ENCODE peak calls at places on chromosomes 6 and 20, in ten cellular contexts. X is heart left ventricle; C is foreskin fibroblast; B is AG09309; S is testis; N is CD8-positive, alpha-beta T cell; V is tibial artery; F is astrocyte of the spinal cord; O is GM12865; G is A549. M is an unnamed sample.

GRCh38 chr20:60262967-60263603 is 304.9 kb downstream of the CDH26 start:
- DNase-seq in X (no peak), C (peak), B (no peak), S (peak), N (peak), V (no peak), F (no peak), O (peak), G (peak), M (peak)

GRCh38 chr6:140809694-140810101 is 1323.0 kb upstream of the GJE1 start:
- DNase-seq in X (no peak), C (no peak), B (no peak), S (no peak), N (no peak), V (no peak), F (peak), O (peak), G (no peak), M (peak)

GRCh38 chr20:62749851-62750445 is 41.3 kb downstream of the NTSR1 start:
- DNase-seq in X (no peak), C (no peak), B (no peak), S (no peak), N (no peak), V (no peak), F (no peak), O (no peak), G (no peak), M (no peak)

GRCh38 chr20:56032251-56032650 is 26.9 kb upstream of the CBLN4 start:
- DNase-seq in X (no peak), C (peak), B (no peak), S (no peak), N (no peak), V (no peak), F (peak), O (no peak), G (peak), M (peak)

GRCh38 chr20:38173237-38174156 is 8.4 kb upstream of the TGM2 start:
- DNase-seq in X (no peak), C (peak), B (peak), S (no peak), N (no peak), V (peak), F (peak), O (no peak), G (peak), M (peak)

GRCh38 chr20:3745686-3746173 is 13.2 kb downstream of the HSPA12B start:
- DNase-seq in X (no peak), C (no peak), B (no peak), S (no peak), N (no peak), V (no peak), F (no peak), O (no peak), G (no peak), M (no peak)

GRCh38 chr6:162845972-162846371 is 118.2 kb downstream of the PACRG start:
- DNase-seq in X (no peak), C (no peak), B (no peak), S (no peak), N (no peak), V (no peak), F (no peak), O (no peak), G (no peak), M (no peak)

GRCh38 chr6:138957903-138958302 is 30.1 kb downstream of the REPS1 start:
- DNase-seq in X (no peak), C (no peak), B (no peak), S (no peak), N (no peak), V (no peak), F (no peak), O (no peak), G (no peak), M (no peak)

GRCh38 chr6:8383584-8383983 is 51.8 kb downstream of the SLC35B3 start:
- DNase-seq in X (no peak), C (no peak), B (no peak), S (no peak), N (no peak), V (no peak), F (no peak), O (no peak), G (no peak), M (no peak)

GRCh38 chr6:16438677-16439615 is 200.6 kb downstream of the GMPR start:
- DNase-seq in X (no peak), C (peak), B (no peak), S (no peak), N (no peak), V (no peak), F (peak), O (peak), G (peak), M (peak)

GRCh38 chr6:53044071-53044470 is 21.1 kb upstream of the FBXO9 start:
- DNase-seq in X (no peak), C (peak), B (no peak), S (no peak), N (no peak), V (no peak), F (peak), O (no peak), G (no peak), M (peak)
- H3K4me3 ChIP-seq in X (no peak), C (no peak), B (no peak), S (no peak), N (no peak), V (no peak), F (no peak), O (no peak), G (no peak), M (no peak)

GRCh38 chr6:11413728-11414127 is 123.8 kb upstream of the TMEM170B start:
- DNase-seq in X (no peak), C (peak), B (no peak), S (no peak), N (no peak), V (no peak), F (peak), O (no peak), G (no peak), M (peak)

GRCh38 chr6:11414564-11414963 is 123.0 kb upstream of the TMEM170B start:
- DNase-seq in X (no peak), C (no peak), B (no peak), S (no peak), N (no peak), V (no peak), F (no peak), O (peak), G (peak), M (peak)

GRCh38 chr6:11419763-11420453 is 117.6 kb upstream of the TMEM170B start:
- DNase-seq in X (no peak), C (no peak), B (no peak), S (no peak), N (no peak), V (no peak), F (no peak), O (no peak), G (no peak), M (no peak)

GRCh38 chr6:11418290-11418905 is 119.2 kb upstream of the TMEM170B start:
- DNase-seq in X (no peak), C (no peak), B (no peak), S (no peak), N (no peak), V (no peak), F (no peak), O (no peak), G (no peak), M (no peak)

GRCh38 chr6:11416936-11417576 is 120.5 kb upstream of the TMEM170B start:
- DNase-seq in X (no peak), C (no peak), B (no peak), S (no peak), N (no peak), V (no peak), F (no peak), O (no peak), G (no peak), M (no peak)
- TF ChIP-seq CTCF in X (no peak), C (no peak), B (no peak), S (no peak), N (no peak), V (no peak), F (no peak), O (no peak), G (no peak), M (no peak)

GRCh38 chr6:6856538-6857523 is 250.9 kb upstream of the RREB1 start:
- DNase-seq in X (peak), C (peak), B (no peak), S (peak), N (no peak), V (no peak), F (no peak), O (peak), G (peak), M (peak)
- H3K4me3 ChIP-seq in X (peak), C (no peak), B (no peak), S (no peak), N (no peak), V (no peak), F (no peak), O (peak), G (no peak), M (no peak)

GRCh38 chr20:10961651-10962288 is 288.0 kb upstream of the JAG1 start:
- DNase-seq in X (no peak), C (peak), B (no peak), S (no peak), N (no peak), V (no peak), F (peak), O (no peak), G (peak), M (no peak)

GRCh38 chr20:10954137-10954840 is 280.5 kb upstream of the JAG1 start:
- DNase-seq in X (no peak), C (peak), B (no peak), S (no peak), N (no peak), V (no peak), F (peak), O (no peak), G (peak), M (no peak)

GRCh38 chr20:10960416-10960815 is 286.6 kb upstream of the JAG1 start:
- DNase-seq in X (no peak), C (no peak), B (no peak), S (no peak), N (no peak), V (no peak), F (no peak), O (no peak), G (no peak), M (no peak)

GRCh38 chr20:10955166-10955565 is 281.4 kb upstream of the JAG1 start:
- DNase-seq in X (no peak), C (no peak), B (no peak), S (no peak), N (no peak), V (no peak), F (peak), O (no peak), G (no peak), M (no peak)

DNA sequence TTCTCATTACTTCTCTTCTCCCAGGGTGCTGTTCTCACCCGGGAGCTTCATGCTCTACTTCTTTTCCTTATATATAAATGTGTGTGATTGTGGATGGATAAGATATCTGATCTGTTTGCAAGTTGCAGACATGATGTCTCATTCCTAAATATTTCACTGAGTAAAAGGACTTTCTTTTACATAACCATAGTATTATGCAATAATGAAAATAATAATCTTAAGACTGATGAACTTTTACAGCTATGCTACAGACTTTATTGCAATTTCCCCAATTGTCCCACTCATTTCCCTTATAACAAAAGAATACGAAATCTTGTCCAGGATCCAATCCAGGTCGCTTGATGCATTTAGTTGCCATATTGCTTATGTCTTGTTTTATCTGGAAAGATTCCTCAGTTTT is 284.5 kb upstream of the JAG1 start:
- DNase-seq in X (no peak), C (no peak), B (no peak), S (no peak), N (no peak), V (no peak), F (no peak), O (no peak), G (no peak), M (no peak)
- TF ChIP-seq CTCF in X (no peak), C (no peak), B (no peak), S (no peak), N (no peak), V (no peak), F (no peak), O (no peak), G (no peak), M (no peak)

GRCh38 chr6:26324295-26324727 is 40.7 kb upstream of the BTN3A2 start:
- DNase-seq in X (no peak), C (no peak), B (no peak), S (no peak), N (no peak), V (no peak), F (no peak), O (no peak), G (no peak), M (no peak)

GRCh38 chr6:26321005-26321404 is 44.0 kb upstream of the BTN3A2 start:
- DNase-seq in X (no peak), C (peak), B (no peak), S (no peak), N (no peak), V (no peak), F (no peak), O (no peak), G (no peak), M (no peak)

GRCh38 chr6:26327450-26328264 is 37.3 kb upstream of the BTN3A2 start:
- DNase-seq in X (no peak), C (peak), B (no peak), S (peak), N (peak), V (no peak), F (peak), O (peak), G (peak), M (peak)

GRCh38 chr6:26322645-26323482 is 42.1 kb upstream of the BTN3A2 start:
- DNase-seq in X (no peak), C (peak), B (peak), S (peak), N (no peak), V (no peak), F (peak), O (peak), G (peak), M (peak)

DNA sequence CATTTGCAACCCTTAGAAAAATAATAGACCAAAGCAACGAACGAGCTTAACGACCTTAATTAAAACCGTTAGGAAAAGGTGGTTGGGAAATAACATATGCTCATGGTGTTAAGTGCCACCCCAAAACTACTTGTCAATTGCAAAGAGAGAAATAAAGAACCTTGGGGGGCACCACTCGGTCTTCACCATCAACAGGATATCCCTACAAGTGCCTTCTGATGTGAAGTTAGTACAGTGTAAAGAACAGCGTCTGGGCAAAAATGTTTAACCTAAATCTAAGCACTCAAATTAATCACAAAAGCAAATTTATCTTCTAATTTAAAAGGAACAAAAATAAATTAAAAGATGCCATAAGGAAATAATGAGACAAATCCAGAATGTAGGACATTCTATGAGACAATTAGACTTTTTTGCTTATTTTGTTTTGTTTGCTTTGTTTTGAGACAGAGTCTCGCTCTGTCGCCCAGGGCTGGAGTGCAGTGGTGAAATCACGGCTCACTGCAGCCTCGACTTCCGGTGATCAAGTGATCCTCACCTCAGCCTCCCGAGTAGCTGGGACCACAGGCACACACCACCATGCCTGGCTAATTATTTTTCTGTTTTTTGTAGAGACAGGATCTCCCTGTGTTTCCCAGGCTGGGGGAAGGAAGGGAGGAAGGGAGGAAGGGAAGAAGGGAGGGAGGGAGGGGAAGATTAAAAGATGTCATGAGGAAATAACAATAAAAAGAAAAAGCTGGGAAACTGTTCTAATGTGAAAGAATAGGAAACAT is 41.3 kb upstream of the BTN3A2 start:
- DNase-seq in X (no peak), C (no peak), B (no peak), S (no peak), N (no peak), V (no peak), F (no peak), O (peak), G (no peak), M (no peak)
- H3K4me3 ChIP-seq in X (no peak), C (no peak), B (no peak), S (no peak), N (no peak), V (no peak), F (no peak), O (no peak), G (no peak), M (no peak)

M was measured in choroid plexus epithelial cell.